ENCODE peak calls at places on chromosomes 5 and 9, in five cellular contexts. X is IMR-90, G is chondrocyte, S is psoas muscle, O is epithelial cell of esophagus. W is an unnamed sample.

GRCh38 chr5:135705230-135705631 is 126.4 kb upstream of the CXCL14 start:
- DNase-seq in G (no peak), O (peak), S (no peak), X (peak), W (no peak)

GRCh38 chr9:137415451-137415850 is 7.5 kb downstream of the EXD3 start:
- DNase-seq in X (no peak), S (no peak), G (no peak), O (no peak), W (no peak)

GRCh38 chr9:82546131-82546530 is 516.8 kb downstream of the RASEF start:
- DNase-seq in G (no peak), X (no peak), O (no peak), S (no peak), W (no peak)

GRCh38 chr5:118095100-118095499 is 893.2 kb downstream of the DTWD2 start:
- DNase-seq in X (no peak), S (no peak), O (no peak), G (no peak), W (no peak)

GRCh38 chr9:77697238-77697984 is 49.3 kb upstream of the GNA14 start:
- DNase-seq in S (no peak), X (no peak), O (peak), G (no peak), W (no peak)

GRCh38 chr5:9419794-9420193 is 126.1 kb downstream of the SEMA5A start:
- DNase-seq in G (no peak), S (no peak), X (no peak), O (no peak), W (no peak)

GRCh38 chr5:14369780-14370179 is 211.8 kb upstream of the OTULINL start:
- DNase-seq in S (no peak), G (no peak), X (no peak), O (no peak), W (no peak)

GRCh38 chr9:91886433-91887031 is 63.5 kb downstream of the ROR2 start:
- DNase-seq in X (no peak), O (no peak), G (no peak), S (no peak), W (no peak)

GRCh38 chr9:14212697-14213420 is 101.1 kb downstream of the NFIB start:
- DNase-seq in O (no peak), X (no peak), S (no peak), G (no peak), W (no peak)

GRCh38 chr5:156532921-156533320 is 206.0 kb downstream of the SGCD start:
- DNase-seq in X (no peak), O (no peak), S (no peak), G (no peak), W (no peak)

GRCh38 chr5:61881821-61882220 is 424.2 kb upstream of the KIF2A start:
- DNase-seq in G (no peak), O (peak), S (no peak), X (peak), W (no peak)

GRCh38 chr9:135067091-135067710 is 20.3 kb upstream of the OLFM1 start:
- DNase-seq in O (no peak), G (peak), X (no peak), S (no peak), W (no peak)

GRCh38 chr9:30796806-30797205 is 1587.6 kb upstream of the ACO1 start:
- DNase-seq in X (no peak), O (peak), G (no peak), S (no peak), W (no peak)

GRCh38 chr9:130446111-130446861 is 1.5 kb downstream of the ASS1 start:
- DNase-seq in X (peak), O (peak), S (peak), G (no peak), W (no peak)

GRCh38 chr5:179225387-179225786 is 119.9 kb downstream of the ADAMTS2 start:
- DNase-seq in S (no peak), O (no peak), G (peak), X (no peak), W (no peak)

GRCh38 chr5:9456435-9457042 is 89.3 kb downstream of the SEMA5A start:
- DNase-seq in X (peak), S (no peak), O (no peak), G (no peak), W (no peak)

GRCh38 chr5:176660860-176661641 is 13.8 kb downstream of the TSPAN17 start:
- DNase-seq in G (no peak), O (peak), X (peak), S (peak), W (peak)

GRCh38 chr5:149374303-149374702 is 4.8 kb downstream of the IL17B start:
- DNase-seq in G (no peak), O (no peak), S (no peak), X (no peak), W (no peak)

GRCh38 chr5:27652505-27652904 is 614.1 kb upstream of the CDH9 start:
- DNase-seq in S (no peak), G (no peak), O (peak), X (no peak), W (no peak)

GRCh38 chr5:140012443-140012842 is 30.7 kb downstream of the NRG2 start:
- DNase-seq in X (no peak), S (no peak), G (no peak), O (no peak), W (no peak)

GRCh38 chr5:88676637-88677481 is 206.1 kb downstream of the MEF2C start:
- DNase-seq in G (no peak), O (no peak), X (no peak), S (no peak), W (no peak)

GRCh38 chr5:31901807-31902530 is 263.0 kb downstream of the PDZD2 start:
- DNase-seq in X (no peak), G (no peak), S (no peak), O (peak), W (no peak)

GRCh38 chr9:122827759-122828090 is 663 bp downstream of the PDCL start:
- DNase-seq in S (no peak), G (no peak), X (peak), O (no peak), W (no peak)

GRCh38 chr9:27861887-27862286 is 288.6 kb upstream of the C9orf72 start:
- DNase-seq in X (no peak), G (no peak), O (peak), S (no peak), W (no peak)

GRCh38 chr9:134967547-134967930 is 49.8 kb upstream of the FCN1 start:
- DNase-seq in S (no peak), X (peak), G (peak), O (no peak), W (no peak)

GRCh38 chr5:107127906-107128305 is 542.8 kb downstream of the EFNA5 start:
- DNase-seq in X (no peak), O (no peak), G (no peak), S (no peak), W (no peak)

GRCh38 chr5:72042097-72042496 is 65.2 kb upstream of the MAP1B start:
- DNase-seq in X (no peak), G (no peak), S (no peak), O (no peak), W (no peak)

GRCh38 chr9:75147638-75148037 is 59.3 kb downstream of the OSTF1 start:
- DNase-seq in G (no peak), O (no peak), X (peak), S (no peak), W (peak)

GRCh38 chr5:122880749-122881148 is 35.3 kb downstream of the SNX24 start:
- DNase-seq in O (no peak), X (no peak), S (no peak), G (no peak), W (no peak)

GRCh38 chr5:56769875-56770604 is 45.3 kb upstream of the MAP3K1 start:
- DNase-seq in G (no peak), O (no peak), S (no peak), X (no peak), W (no peak)

GRCh38 chr5:169695919-169696490 is 58.9 kb downstream of the DOCK2 start:
- DNase-seq in O (peak), S (no peak), G (no peak), X (peak), W (no peak)

GRCh38 chr9:98199388-98200033 is 7.1 kb upstream of the CORO2A start:
- DNase-seq in X (no peak), O (no peak), G (no peak), S (no peak), W (no peak)

GRCh38 chr9:37311938-37312730 is 110.4 kb upstream of the GRHPR start:
- DNase-seq in S (no peak), O (peak), G (no peak), X (peak), W (no peak)

GRCh38 chr5:26881901-26882300 is 156.5 kb downstream of the CDH9 start:
- DNase-seq in O (peak), X (no peak), G (no peak), S (no peak), W (no peak)

GRCh38 chr5:87151547-87151946 is 116.1 kb upstream of the RASA1 start:
- DNase-seq in X (peak), O (peak), S (no peak), G (no peak), W (no peak)

DNA sequence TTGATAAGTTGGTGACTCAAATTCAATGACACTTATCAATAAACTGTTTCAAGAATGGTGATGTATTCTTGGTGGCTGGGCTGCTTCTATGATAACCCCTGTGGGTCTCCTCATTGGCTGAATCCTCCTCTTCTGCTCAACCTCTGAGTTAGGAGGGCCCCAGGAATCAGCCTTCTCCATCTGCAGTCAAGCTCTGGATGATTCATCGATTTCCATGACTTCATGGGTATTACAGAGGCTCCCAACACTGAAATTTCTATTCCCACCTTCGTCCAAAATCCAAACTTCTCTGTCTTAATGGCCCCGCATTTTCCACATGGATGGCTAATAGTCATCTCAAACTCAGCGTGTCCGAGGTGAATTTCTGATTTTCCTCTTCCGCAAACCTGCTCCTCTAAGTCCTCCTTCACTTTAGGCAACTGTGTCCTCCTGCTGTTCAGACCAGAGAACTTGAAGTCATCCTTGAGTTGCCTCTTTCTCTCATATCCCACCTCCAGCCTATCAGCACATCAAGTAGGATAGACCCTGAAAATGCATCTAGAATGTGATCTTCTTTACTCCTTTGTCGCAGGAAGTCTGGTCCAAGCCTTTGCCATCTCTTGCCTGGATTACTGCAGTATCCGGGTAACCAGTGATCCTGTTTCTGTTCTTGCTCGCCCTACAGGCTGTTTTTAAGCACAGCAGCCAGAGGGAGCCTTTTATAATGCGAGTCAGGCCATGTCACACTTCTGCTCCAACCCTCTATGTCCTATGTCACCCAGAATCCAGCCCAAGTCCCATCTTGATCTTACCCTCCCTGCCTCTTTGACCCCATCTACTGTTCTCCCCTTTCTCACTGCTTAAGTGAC is 41.4 kb upstream of the IL7R start:
- DNase-seq in O (peak), S (no peak), G (no peak), X (no peak), W (no peak)
- TF ChIP-seq CTCF in O (peak), S (peak), G (peak), X (peak), W (peak)

GRCh38 chr5:154646841-154647759 is 108.1 kb upstream of the LARP1 start:
- DNase-seq in G (peak), O (peak), S (peak), X (peak), W (no peak)

GRCh38 chr5:154647760-154648143 is 107.4 kb upstream of the LARP1 start:
- DNase-seq in S (no peak), G (peak), X (no peak), O (no peak), W (peak)

GRCh38 chr5:154648229-154648628 is 106.9 kb upstream of the LARP1 start:
- DNase-seq in O (no peak), S (no peak), G (peak), X (no peak), W (no peak)

GRCh38 chr5:154644745-154645411 is 110.3 kb upstream of the LARP1 start:
- DNase-seq in O (no peak), S (no peak), X (no peak), G (no peak), W (no peak)

GRCh38 chr5:154642499-154643245 is 112.5 kb upstream of the LARP1 start:
- DNase-seq in X (peak), S (no peak), G (no peak), O (peak), W (no peak)
- TF ChIP-seq CTCF in X (peak), S (peak), G (peak), O (peak), W (peak)

DNA sequence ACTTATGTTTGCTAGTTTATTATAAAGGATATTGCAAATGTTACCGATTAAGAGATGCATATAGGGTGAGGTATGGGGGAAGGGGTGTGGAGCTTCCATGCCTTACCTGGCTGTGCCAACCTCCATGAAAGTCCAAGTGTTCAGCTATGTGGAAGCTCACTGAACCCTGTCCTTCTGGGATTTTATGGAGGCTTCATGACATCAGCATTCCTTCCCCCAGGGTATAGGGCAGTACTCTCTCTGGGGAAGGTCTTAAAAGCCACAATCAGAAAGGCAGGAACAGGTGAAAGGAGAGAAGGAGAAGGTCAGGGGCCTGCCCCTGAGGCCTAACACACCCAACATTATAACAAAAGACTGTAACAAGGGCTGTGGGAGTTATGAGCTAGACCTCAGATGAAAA is 592.6 kb downstream of the PDE4D start:
- DNase-seq in O (no peak), G (no peak), X (no peak), S (no peak), W (no peak)
- TF ChIP-seq CTCF in O (no peak), G (no peak), X (no peak), S (no peak), W (no peak)

DNA sequence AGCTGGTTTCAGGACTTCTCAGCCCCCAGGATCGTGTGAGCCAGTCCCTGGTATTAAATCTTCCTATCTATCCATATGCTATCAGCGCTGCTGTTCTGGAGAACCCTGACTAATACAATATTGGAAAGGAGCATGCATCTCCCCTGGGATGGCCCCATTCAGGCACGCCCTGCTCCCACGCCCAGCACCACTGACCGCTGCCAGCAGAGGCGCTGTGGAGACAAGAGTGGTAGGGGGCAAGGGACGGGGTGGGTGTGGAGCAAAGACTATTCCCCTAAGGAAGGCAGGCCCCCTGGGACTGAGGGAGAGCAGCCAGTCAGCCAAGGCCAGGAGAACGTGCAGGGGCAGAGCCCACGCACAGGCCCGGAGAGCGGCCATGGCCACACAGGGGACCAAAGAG is 116.0 kb downstream of the VAV2 start:
- DNase-seq in X (no peak), S (no peak), O (no peak), G (no peak), W (no peak)
- TF ChIP-seq CTCF in X (peak), S (no peak), O (peak), G (peak), W (peak)

DNA sequence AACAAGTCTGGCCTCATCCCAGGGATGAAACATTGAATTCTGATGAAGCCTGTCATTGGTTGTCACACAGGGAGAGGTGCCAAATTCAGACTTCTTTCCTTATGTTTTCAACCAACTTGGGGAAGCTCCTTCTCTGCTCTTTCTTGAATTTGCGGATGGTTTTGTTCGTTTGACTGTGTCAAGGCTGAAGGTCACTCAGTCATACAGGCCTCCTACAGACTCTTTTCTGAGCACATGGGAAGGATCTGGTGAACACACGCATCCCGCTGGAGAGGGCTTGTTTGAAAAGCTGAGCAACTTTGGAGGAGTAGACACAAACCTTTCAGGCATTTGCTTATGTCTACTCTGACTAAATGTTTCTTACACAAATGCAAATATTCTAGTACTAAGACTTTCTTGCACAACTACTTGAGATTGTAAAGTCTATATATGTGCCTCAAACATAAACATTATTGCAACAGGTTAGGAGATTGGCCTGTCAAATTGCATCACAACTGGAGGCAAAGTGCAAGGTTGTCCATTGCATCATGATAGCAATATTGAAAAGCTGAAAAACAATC is 151.5 kb upstream of the NR3C1 start:
- DNase-seq in S (no peak), G (no peak), O (peak), X (peak), W (no peak)
- TF ChIP-seq CTCF in S (no peak), G (no peak), O (no peak), X (no peak), W (no peak)

GRCh38 chr5:117041926-117042595 is 467.4 kb upstream of the SEMA6A start:
- DNase-seq in S (no peak), G (no peak), O (no peak), X (no peak), W (no peak)
- TF ChIP-seq CTCF in S (no peak), G (no peak), O (no peak), X (no peak), W (no peak)